ENCODE peak calls at places on chromosomes 2 and 18, in four cellular contexts. W is mammary epithelial cell, I is HS-5, L is T-helper 1 cell. A is an unnamed sample.

GRCh38 chr2:28901202-28901601 is 6.7 kb downstream of the WDR43 start:
- DNase-seq in W (no peak), I (no peak), L (no peak), A (no peak)

GRCh38 chr18:48866028-48866733 is 84.6 kb downstream of the SMAD7 start:
- DNase-seq in W (no peak), I (no peak), L (no peak), A (peak)

GRCh38 chr2:72994991-72995380 is 76.5 kb downstream of the SFXN5 start:
- DNase-seq in W (no peak), I (no peak), L (no peak), A (no peak)

GRCh38 chr2:174142290-174142689 is 106.0 kb downstream of the OLA1 start:
- DNase-seq in W (no peak), I (no peak), L (no peak), A (no peak)

GRCh38 chr2:241441492-241441891 is 66.9 kb downstream of the STK25 start:
- DNase-seq in W (no peak), I (no peak), L (no peak), A (no peak)

GRCh38 chr2:46964835-46965560 is 49.4 kb upstream of the MCFD2 start:
- DNase-seq in W (peak), I (no peak), L (no peak), A (peak)

GRCh38 chr18:13137939-13138821 is 80.4 kb upstream of the LDLRAD4 start:
- DNase-seq in W (no peak), I (no peak), L (peak), A (no peak)

GRCh38 chr2:231185050-231185725 is 13.2 kb upstream of the ARMC9 start:
- DNase-seq in W (no peak), I (no peak), L (no peak), A (peak)

GRCh38 chr2:191835539-191836350 is 11.1 kb downstream of the CAVIN2 start:
- DNase-seq in W (no peak), I (peak), L (no peak), A (peak)

GRCh38 chr2:208373460-208374089 is 33.0 kb upstream of the PTH2R start:
- DNase-seq in W (peak), I (peak), L (no peak), A (peak)

GRCh38 chr18:5424903-5425302 is 118.9 kb downstream of the EPB41L3 start:
- DNase-seq in W (no peak), I (no peak), L (no peak), A (peak)

GRCh38 chr2:217223222-217223930 is 363.5 kb upstream of the TNP1 start:
- DNase-seq in W (peak), I (peak), L (no peak), A (peak)

GRCh38 chr18:21632393-21632792 is 20.3 kb downstream of the SNRPD1 start:
- DNase-seq in W (no peak), I (no peak), L (no peak), A (no peak)

GRCh38 chr2:67674668-67675067 is 277.5 kb downstream of the ETAA1 start:
- DNase-seq in W (no peak), I (no peak), L (no peak), A (no peak)

GRCh38 chr2:113324684-113325160 is 46.0 kb upstream of the PAX8 start:
- DNase-seq in W (peak), I (no peak), L (peak), A (peak)

GRCh38 chr2:70616168-70616694 is 62.6 kb upstream of the TGFA start:
- DNase-seq in W (peak), I (no peak), L (no peak), A (no peak)

GRCh38 chr18:48779462-48779861 is 171.3 kb downstream of the SMAD7 start:
- DNase-seq in W (no peak), I (no peak), L (no peak), A (no peak)

GRCh38 chr2:231174211-231174651 is 24.2 kb upstream of the ARMC9 start:
- DNase-seq in W (no peak), I (no peak), L (no peak), A (peak)

GRCh38 chr2:31137211-31138036 is 816 bp downstream of the GALNT14 start:
- DNase-seq in W (peak), I (peak), L (no peak), A (no peak)

GRCh38 chr2:8378016-8378810 is 303.6 kb upstream of the ID2 start:
- DNase-seq in W (no peak), I (no peak), L (no peak), A (no peak)

GRCh38 chr2:192546566-192546965 is 351.8 kb upstream of the TMEFF2 start:
- DNase-seq in W (peak), I (peak), L (no peak), A (no peak)

GRCh38 chr18:5057348-5058012 is 139.6 kb downstream of the AKAIN1 start:
- DNase-seq in W (peak), I (no peak), L (peak), A (peak)

GRCh38 chr2:120779781-120780283 is 44.2 kb downstream of the GLI2 start:
- DNase-seq in W (peak), I (no peak), L (no peak), A (no peak)

GRCh38 chr2:46163804-46164569 is 133.2 kb upstream of the EPAS1 start:
- DNase-seq in W (peak), I (no peak), L (no peak), A (no peak)

GRCh38 chr2:227410191-227410590 is 22.4 kb upstream of the SCYGR1 start:
- DNase-seq in W (no peak), I (no peak), L (no peak), A (no peak)

GRCh38 chr2:70978388-70979357 is at the start of gene ANKRD53:
- DNase-seq in W (peak), I (no peak), L (no peak), A (peak)

GRCh38 chr2:9057939-9058761 is 54.7 kb upstream of the MBOAT2 start:
- DNase-seq in W (peak), I (no peak), L (no peak), A (no peak)

GRCh38 chr2:212249451-212249850 is 289.2 kb downstream of the ERBB4 start:
- DNase-seq in W (no peak), I (no peak), L (no peak), A (peak)

GRCh38 chr2:205738341-205738968 is 56.2 kb downstream of the NRP2 start:
- DNase-seq in W (no peak), I (no peak), L (no peak), A (no peak)

GRCh38 chr2:68565858-68566257 is 77.5 kb upstream of the PROKR1 start:
- DNase-seq in W (peak), I (peak), L (no peak), A (peak)

GRCh38 chr2:135916232-135916631 is 40.0 kb upstream of the MCM6 start:
- DNase-seq in W (peak), I (peak), L (peak), A (peak)

GRCh38 chr2:231218356-231218755 is 19.9 kb downstream of the ARMC9 start:
- DNase-seq in W (no peak), I (no peak), L (no peak), A (no peak)

GRCh38 chr2:23492337-23492675 is 107.3 kb downstream of the KLHL29 start:
- DNase-seq in W (no peak), I (no peak), L (no peak), A (no peak)

GRCh38 chr2:179263460-179264237 is 983 bp downstream of the SESTD1 start:
- DNase-seq in W (peak), I (no peak), L (no peak), A (peak)

GRCh38 chr18:58541789-58542425 is 87.0 kb downstream of the ALPK2 start:
- DNase-seq in W (peak), I (peak), L (no peak), A (no peak)

GRCh38 chr2:72893594-72894319 is 6.5 kb downstream of the SPR start:
- DNase-seq in W (peak), I (no peak), L (no peak), A (peak)

GRCh38 chr18:45954070-45954712 is 12.9 kb downstream of the EPG5 start:
- DNase-seq in W (peak), I (peak), L (no peak), A (peak)

GRCh38 chr2:42532397-42532796 is 36.0 kb upstream of the MTA3 start:
- DNase-seq in W (no peak), I (no peak), L (no peak), A (no peak)

GRCh38 chr2:76640905-76641304 is 881.3 kb downstream of the LRRTM4 start:
- DNase-seq in W (peak), I (no peak), L (no peak), A (no peak)